ENCODE peak calls at places on chromosomes 11 and 22, in six cellular contexts. O is PC-3, I is HFFc6, S is lower lobe of right lung, P is GM20000, D is OCI-LY7. N is an unnamed sample.
A peak's percentile ranks its signal among the peaks of the same experiment; 100 is the strongest.

GRCh38 chr11:62324738-62325556 is 12.3 kb upstream of the ASRGL1 start:
- DNase-seq in D (peak; percentile 53), S (peak; percentile 67), P (peak; percentile 70), O (peak; percentile 66), I (peak; percentile 23), N (no peak)

GRCh38 chr22:31230155-31230870 is 18.2 kb downstream of the LIMK2 start:
- DNase-seq in D (no peak), S (no peak), I (no peak), P (peak; percentile 33), O (no peak), N (no peak)

GRCh38 chr11:11095971-11096370 is 238.1 kb upstream of the ZBED5 start:
- DNase-seq in P (no peak), S (no peak), O (no peak), I (no peak), D (no peak), N (no peak)

GRCh38 chr11:68659158-68659921 is 25.0 kb upstream of the GAL start:
- DNase-seq in P (no peak), S (no peak), D (no peak), I (peak; percentile 87), O (peak; percentile 89), N (no peak)

GRCh38 chr11:75170463-75171201 is 19.7 kb downstream of the SLCO2B1 start:
- DNase-seq in P (no peak), D (no peak), S (no peak), I (no peak), O (no peak), N (peak; percentile 59)

GRCh38 chr11:70040452-70040851 is 37.7 kb upstream of the ANO1 start:
- DNase-seq in I (no peak), P (no peak), D (no peak), O (no peak), S (no peak), N (no peak)

GRCh38 chr11:10908215-10908990 is 50.5 kb upstream of the ZBED5 start:
- DNase-seq in S (no peak), O (peak; percentile 83), I (peak; percentile 90), D (no peak), P (no peak), N (no peak)

GRCh38 chr11:79052539-79052938 is 388.3 kb downstream of the TENM4 start:
- DNase-seq in P (no peak), I (no peak), D (no peak), S (no peak), O (peak; percentile 19), N (no peak)

GRCh38 chr11:47464479-47464878 is 15.5 kb upstream of the RAPSN start:
- DNase-seq in I (no peak), D (no peak), S (no peak), P (no peak), O (no peak), N (no peak)

GRCh38 chr11:131807876-131808275 is 437.5 kb downstream of the NTM start:
- DNase-seq in D (no peak), I (no peak), P (no peak), S (no peak), O (no peak), N (no peak)

GRCh38 chr22:48740731-48741405 is 1086.8 kb downstream of the BRD1 start:
- DNase-seq in D (no peak), I (no peak), P (no peak), S (no peak), O (no peak), N (peak; percentile 83)

GRCh38 chr11:70142171-70142875 is 60.8 kb upstream of the FADD start:
- DNase-seq in P (no peak), I (no peak), S (no peak), O (peak; percentile 87), D (no peak), N (no peak)

GRCh38 chr22:29256606-29257325 is 11.0 kb downstream of the RHBDD3 start:
- DNase-seq in S (no peak), P (no peak), D (no peak), I (no peak), O (no peak), N (peak; percentile 83)

GRCh38 chr11:70488171-70488570 is 89.8 kb downstream of the CTTN start:
- DNase-seq in O (no peak), D (no peak), P (no peak), I (no peak), S (peak; percentile 20), N (peak; percentile 48)

GRCh38 chr11:19711911-19712280 is 741 bp upstream of the NAV2 start:
- DNase-seq in P (peak; percentile 15), S (peak; percentile 58), D (no peak), O (no peak), I (no peak), N (no peak)

GRCh38 chr11:61141601-61142028 is 19.6 kb downstream of the VPS37C start:
- DNase-seq in P (no peak), I (no peak), D (peak; percentile 75), O (no peak), S (no peak), N (no peak)

GRCh38 chr11:128890543-128891409 is at the start of gene KCNJ5:
- DNase-seq in D (no peak), O (peak; percentile 51), P (no peak), S (peak; percentile 59), I (no peak), N (no peak)

GRCh38 chr22:19520007-19520406 is 4.2 kb downstream of the CLDN5 start:
- DNase-seq in S (no peak), O (no peak), D (no peak), I (no peak), P (no peak), N (peak; percentile 81)

GRCh38 chr11:64129403-64129802 is 36.5 kb downstream of the MACROD1 start:
- DNase-seq in O (no peak), S (no peak), D (no peak), I (no peak), P (no peak), N (no peak)

GRCh38 chr22:39463931-39464390 is 7.1 kb downstream of the MGAT3 start:
- DNase-seq in D (no peak), S (peak; percentile 92), I (no peak), O (no peak), P (no peak), N (no peak)

GRCh38 chr22:24323233-24323632 is 52.6 kb downstream of the SPECC1L start:
- DNase-seq in O (no peak), P (no peak), D (no peak), S (no peak), I (no peak), N (no peak)

GRCh38 chr11:45593992-45594391 is 71.4 kb downstream of the CHST1 start:
- DNase-seq in O (peak; percentile 2), I (no peak), S (no peak), D (peak; percentile 14), P (no peak), N (no peak)

GRCh38 chr22:39362271-39362670 is 12.5 kb downstream of the SYNGR1 start:
- DNase-seq in P (no peak), I (no peak), S (no peak), O (no peak), D (no peak), N (no peak)

GRCh38 chr11:47646019-47646418 is 3.7 kb upstream of the MTCH2 start:
- DNase-seq in I (no peak), S (no peak), O (no peak), P (no peak), D (no peak), N (no peak)

DNA sequence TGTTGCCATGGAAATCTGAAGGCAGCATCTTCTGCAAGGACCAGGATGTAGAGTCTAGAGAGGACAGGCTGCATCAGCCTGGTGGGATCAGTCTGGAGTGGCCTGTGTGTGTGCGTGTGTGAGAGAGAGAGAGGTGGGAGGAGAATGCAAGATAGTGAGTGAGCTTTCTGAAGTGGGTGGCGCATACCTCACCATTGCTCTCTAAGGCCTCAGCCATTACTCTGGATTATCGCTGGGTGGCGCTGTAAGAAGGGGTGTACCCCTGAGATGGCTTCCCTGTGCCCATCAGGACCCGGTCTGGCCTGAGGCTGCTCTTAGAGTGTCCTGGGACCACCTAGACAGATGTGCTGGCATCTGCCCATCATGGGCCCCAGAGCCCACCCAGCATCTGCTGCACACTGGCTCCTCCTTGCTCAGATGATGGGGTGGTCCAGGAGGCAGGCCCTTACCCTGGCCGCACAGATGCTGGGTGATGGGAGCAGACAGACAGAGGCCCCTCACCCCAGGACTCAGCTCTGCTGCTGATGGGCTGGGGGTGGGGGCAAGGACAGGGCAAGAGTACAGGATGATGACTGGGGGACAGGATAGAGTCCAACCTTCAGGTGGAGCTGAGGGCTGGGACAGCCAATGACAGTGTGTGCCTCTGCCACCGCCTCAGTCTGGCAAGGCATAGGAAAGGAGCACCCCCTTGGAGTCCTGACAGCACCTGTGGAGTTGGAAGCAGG is 25.7 kb upstream of the TUB start:
- DNase-seq in P (no peak), S (no peak), D (no peak), I (no peak), O (no peak), N (peak; percentile 57)
- TF ChIP-seq CTCF in P (no peak), S (no peak), D (no peak), I (peak; percentile 44), O (peak; percentile 47), N (peak; percentile 46)

DNA sequence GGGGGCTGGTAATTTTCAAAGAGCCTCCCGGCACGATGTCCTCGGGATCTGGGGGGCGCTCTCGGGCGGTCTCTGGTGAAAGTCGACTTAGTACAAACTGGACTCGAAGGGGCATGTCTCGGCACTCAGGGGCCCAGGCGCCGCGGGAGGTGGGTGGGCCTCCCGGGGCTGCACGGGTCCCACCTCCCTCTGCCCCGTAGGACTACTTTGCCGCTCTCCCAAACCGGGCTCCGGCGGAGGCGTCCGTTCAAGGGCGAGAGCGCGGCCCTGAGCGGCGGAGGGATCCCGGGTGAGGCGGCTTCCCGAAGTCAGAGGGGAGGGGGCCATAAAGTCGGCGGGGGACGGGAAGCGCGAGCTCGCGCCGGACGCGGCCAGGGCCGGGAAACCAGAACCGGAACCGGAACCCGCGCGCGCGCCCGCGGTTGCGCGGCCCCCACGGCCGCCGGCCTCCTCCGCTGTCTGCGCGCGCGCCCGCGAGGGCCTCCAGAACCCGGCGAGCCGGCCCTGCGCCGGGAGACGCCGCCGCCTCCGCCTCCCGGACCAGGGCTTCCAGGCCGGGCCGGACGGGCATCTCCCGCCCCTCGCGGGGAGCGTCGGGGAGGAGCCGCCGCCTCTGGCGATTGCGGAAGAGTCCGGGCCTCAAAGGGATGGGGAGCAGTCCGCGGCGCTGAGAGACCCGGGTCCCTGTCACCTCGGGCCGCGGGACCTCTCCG is at the start of gene ARHGEF12:
- DNase-seq in O (peak; percentile 97), D (peak; percentile 94), S (peak; percentile 96), I (peak; percentile 93), P (peak; percentile 96), N (peak; percentile 98)
- TF ChIP-seq CTCF in O (peak; percentile 83), D (peak; percentile 83), S (peak; percentile 33), I (peak; percentile 71), P (peak; percentile 57), N (peak; percentile 77)

GRCh38 chr22:23229646-23230045 is 49.3 kb downstream of the BCR start:
- DNase-seq in S (peak; percentile 2), P (no peak), D (no peak), I (no peak), O (no peak), N (no peak)

GRCh38 chr22:23231471-23232093 is 51.3 kb downstream of the BCR start:
- DNase-seq in I (no peak), P (no peak), O (no peak), D (no peak), S (peak; percentile 57), N (no peak)

GRCh38 chr22:23228503-23228902 is 48.2 kb downstream of the BCR start:
- DNase-seq in S (no peak), O (no peak), D (no peak), I (no peak), P (no peak), N (no peak)

GRCh38 chr22:23232094-23232905 is 52.0 kb downstream of the BCR start:
- DNase-seq in S (no peak), P (no peak), O (no peak), I (no peak), D (no peak), N (no peak)

GRCh38 chr22:23230348-23231068 is 50.2 kb downstream of the BCR start:
- DNase-seq in D (no peak), O (no peak), P (no peak), S (peak; percentile 16), I (no peak), N (no peak)
- TF ChIP-seq CTCF in D (no peak), O (no peak), P (no peak), S (no peak), I (no peak), N (no peak)

GRCh38 chr22:34105461-34106062 is 185.3 kb upstream of the LARGE1 start:
- DNase-seq in D (peak; percentile 18), P (peak; percentile 25), O (peak; percentile 9), S (peak; percentile 55), I (no peak), N (no peak)
- TF ChIP-seq CTCF in D (peak; percentile 71), P (no peak), O (peak; percentile 21), S (peak; percentile 62), I (peak; percentile 27), N (peak; percentile 74)

N was measured in chondrocyte.